ENCODE peak calls at places on chromosomes 11 and 22, in five cellular contexts. P, M, A, C and S are unnamed samples.

GRCh38 chr22:23790819-23791736 is 4.3 kb downstream of the SMARCB1 start:
- DNase-seq in A (no peak), M (peak), P (no peak), C (peak), S (peak)

GRCh38 chr11:14371249-14371648 is 12.3 kb upstream of the RRAS2 start:
- DNase-seq in M (no peak), C (no peak), P (no peak), A (no peak), S (no peak)

GRCh38 chr22:39994566-39995345 is at the start of gene FAM83F:
- DNase-seq in C (no peak), A (peak), P (no peak), M (no peak), S (no peak)

GRCh38 chr11:17401316-17401715 is 12.9 kb upstream of the KCNJ11 start:
- DNase-seq in A (no peak), M (no peak), C (no peak), P (no peak), S (no peak)

GRCh38 chr11:27882066-27882697 is 181.9 kb upstream of the BDNF start:
- DNase-seq in A (no peak), C (no peak), M (peak), P (no peak), S (peak)

GRCh38 chr11:71119656-71120269 is 132.6 kb downstream of the SHANK2 start:
- DNase-seq in P (no peak), A (no peak), M (no peak), C (no peak), S (no peak)

GRCh38 chr11:64023731-64024710 is 11.7 kb upstream of the FLRT1 start:
- DNase-seq in M (no peak), P (no peak), C (no peak), A (no peak), S (no peak)

GRCh38 chr11:16605440-16605970 is 132.9 kb upstream of the C11orf58 start:
- DNase-seq in P (no peak), M (peak), C (peak), A (no peak), S (no peak)

GRCh38 chr11:128311742-128312719 is 275.3 kb downstream of the ETS1 start:
- DNase-seq in M (no peak), C (no peak), P (peak), A (no peak), S (no peak)

GRCh38 chr11:46827995-46828394 is 18.1 kb downstream of the CKAP5 start:
- DNase-seq in A (no peak), M (peak), C (no peak), P (no peak), S (no peak)

GRCh38 chr22:29979645-29980303 is 96.8 kb downstream of the MTMR3 start:
- DNase-seq in A (no peak), P (no peak), C (no peak), M (no peak), S (peak)

GRCh38 chr11:5489571-5490357 is 1.3 kb downstream of the OR52D1 start:
- DNase-seq in P (no peak), A (no peak), M (peak), C (no peak), S (peak)

GRCh38 chr11:12599408-12600143 is 74.6 kb upstream of the TEAD1 start:
- DNase-seq in M (no peak), A (peak), C (no peak), P (peak), S (no peak)

GRCh38 chr22:37293172-37293571 is 10.9 kb downstream of the CYTH4 start:
- DNase-seq in A (no peak), P (no peak), C (no peak), M (no peak), S (no peak)

GRCh38 chr22:30277547-30278344 is 11.1 kb upstream of the OSM start:
- DNase-seq in P (no peak), C (peak), A (no peak), M (peak), S (peak)

GRCh38 chr11:17388609-17389204 is at the start of gene KCNJ11:
- DNase-seq in C (no peak), A (no peak), P (no peak), M (no peak), S (no peak)

GRCh38 chr11:96091476-96091875 is 167.6 kb upstream of the MTMR2 start:
- DNase-seq in M (peak), P (peak), A (no peak), C (no peak), S (no peak)

GRCh38 chr11:27524155-27524554 is 17.6 kb upstream of the LIN7C start:
- DNase-seq in P (no peak), C (no peak), A (no peak), M (peak), S (peak)

GRCh38 chr22:17941501-17942406 is 82.6 kb downstream of the MICAL3 start:
- DNase-seq in A (no peak), M (no peak), P (no peak), C (no peak), S (no peak)

GRCh38 chr11:42951266-42951665 is 360.5 kb upstream of the API5 start:
- DNase-seq in C (no peak), P (no peak), M (no peak), A (peak), S (no peak)

GRCh38 chr22:24807284-24807950 is 1.4 kb downstream of the SGSM1 start:
- DNase-seq in C (peak), A (peak), M (no peak), P (no peak), S (no peak)

GRCh38 chr22:32531955-32532818 is 57.6 kb downstream of the FBXO7 start:
- DNase-seq in A (no peak), C (peak), P (no peak), M (peak), S (peak)

GRCh38 chr11:86784247-86784681 is 16.1 kb upstream of the PRSS23 start:
- DNase-seq in M (peak), A (no peak), C (peak), P (no peak), S (no peak)

GRCh38 chr11:69241844-69242582 is 51.9 kb upstream of the MYEOV start:
- DNase-seq in M (no peak), P (peak), C (no peak), A (no peak), S (no peak)

DNA sequence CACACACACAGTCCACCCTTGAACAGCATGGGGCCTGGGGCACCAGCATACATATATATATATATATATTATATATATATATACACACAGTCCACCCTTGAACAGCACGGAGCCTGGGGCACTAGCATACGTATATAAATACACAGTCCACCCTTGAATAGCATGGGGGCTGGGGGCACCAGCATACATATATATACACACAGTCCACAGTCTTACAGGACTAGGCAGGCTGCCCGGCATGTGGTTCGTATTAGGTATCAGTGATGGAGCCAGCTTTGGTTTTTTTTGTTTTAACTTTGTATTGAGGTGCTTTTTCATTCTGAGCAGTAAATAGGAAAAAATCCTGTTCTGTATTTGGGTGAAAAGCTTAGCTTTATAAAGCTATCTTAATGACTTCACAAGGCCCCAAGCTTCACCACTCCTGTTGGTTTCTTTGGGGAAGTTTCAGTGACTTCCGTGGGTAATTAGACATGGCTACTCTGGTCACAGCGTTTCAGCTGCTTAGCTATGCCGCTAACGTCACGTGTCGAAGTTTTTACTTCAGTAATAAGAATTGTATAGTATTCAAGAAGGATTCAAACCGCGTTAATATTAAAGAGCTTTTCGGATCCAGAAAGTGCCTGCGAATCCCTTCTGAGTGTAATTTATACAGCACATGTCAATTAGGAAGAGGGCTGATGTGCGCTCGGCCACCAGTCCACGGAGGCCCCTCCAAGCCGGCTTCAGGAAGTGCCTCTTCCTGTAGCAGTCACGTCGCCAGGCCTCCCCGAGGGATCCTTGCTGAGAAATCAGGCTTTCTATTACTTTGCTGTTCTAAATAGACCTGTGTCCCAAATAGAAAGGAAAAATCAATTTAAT is 179.7 kb downstream of the TBC1D22A start:
- DNase-seq in P (no peak), C (no peak), M (peak), A (no peak), S (no peak)
- H3K27ac ChIP-seq in P (no peak), C (peak), M (no peak), A (no peak), S (no peak)

GRCh38 chr22:26462971-26463661 is 20.5 kb downstream of the HPS4 start:
- DNase-seq in M (peak), P (no peak), C (no peak), A (no peak), S (peak)
- H3K27ac ChIP-seq in M (no peak), P (no peak), C (no peak), A (no peak), S (peak)

GRCh38 chr11:118605116-118605867 is 2.1 kb upstream of the PHLDB1 start:
- DNase-seq in C (peak), P (no peak), M (peak), A (no peak), S (peak)
- H3K27ac ChIP-seq in C (peak), P (no peak), M (peak), A (peak), S (peak)

GRCh38 chr11:121741954-121742361 is 289.2 kb upstream of the SORL1-AS1 start:
- DNase-seq in P (no peak), M (peak), C (peak), A (peak), S (peak)

GRCh38 chr11:121740902-121741301 is 288.1 kb upstream of the SORL1-AS1 start:
- DNase-seq in C (no peak), A (no peak), M (no peak), P (no peak), S (no peak)

GRCh38 chr11:121741316-121741715 is 288.5 kb upstream of the SORL1-AS1 start:
- DNase-seq in C (peak), P (no peak), A (no peak), M (peak), S (no peak)

GRCh38 chr11:121743285-121743684 is 290.5 kb upstream of the SORL1-AS1 start:
- DNase-seq in A (no peak), P (no peak), M (no peak), C (no peak), S (no peak)
- H3K27ac ChIP-seq in A (no peak), P (no peak), M (no peak), C (peak), S (no peak)